ENCODE peak calls at places on chromosomes 4 and X, in six cellular contexts. One of them, this sample, is unnamed.

GRCh38 chrX:37603938-37604409 is 32.5 kb downstream of the LANCL3 start:
- DNase-seq in foreskin fibroblast: no peak
- DNase-seq in fibroblast of the aortic adventitia: no peak
- DNase-seq in fibroblast of lung: no peak
- DNase-seq in epithelial cell of esophagus: no peak
- DNase-seq in CD8-positive, alpha-beta memory T cell: no peak
- DNase-seq in this sample: no peak

GRCh38 chr4:80197132-80197573 is at the start of gene PRDM8:
- DNase-seq in epithelial cell of esophagus: peak; percentile 19
- DNase-seq in CD8-positive, alpha-beta memory T cell: no peak
- DNase-seq in fibroblast of lung: no peak
- DNase-seq in fibroblast of the aortic adventitia: no peak
- DNase-seq in foreskin fibroblast: no peak
- DNase-seq in this sample: no peak

GRCh38 chr4:35639929-35640328 is 604.4 kb downstream of the ARAP2 start:
- DNase-seq in epithelial cell of esophagus: no peak
- DNase-seq in fibroblast of lung: no peak
- DNase-seq in CD8-positive, alpha-beta memory T cell: no peak
- DNase-seq in fibroblast of the aortic adventitia: no peak
- DNase-seq in foreskin fibroblast: no peak
- DNase-seq in this sample: no peak

GRCh38 chrX:24547961-24548360 is 82.9 kb downstream of the PDK3 start:
- DNase-seq in fibroblast of lung: no peak
- DNase-seq in foreskin fibroblast: no peak
- DNase-seq in CD8-positive, alpha-beta memory T cell: no peak
- DNase-seq in fibroblast of the aortic adventitia: no peak
- DNase-seq in epithelial cell of esophagus: no peak
- DNase-seq in this sample: no peak

GRCh38 chr4:68077301-68077700 is 52.4 kb downstream of the TMPRSS11F start:
- DNase-seq in CD8-positive, alpha-beta memory T cell: no peak
- DNase-seq in epithelial cell of esophagus: no peak
- DNase-seq in fibroblast of the aortic adventitia: no peak
- DNase-seq in fibroblast of lung: no peak
- DNase-seq in foreskin fibroblast: no peak
- DNase-seq in this sample: no peak

GRCh38 chr4:102230194-102230593 is 115.1 kb downstream of the SLC39A8 start:
- DNase-seq in fibroblast of lung: no peak
- DNase-seq in CD8-positive, alpha-beta memory T cell: no peak
- DNase-seq in epithelial cell of esophagus: no peak
- DNase-seq in fibroblast of the aortic adventitia: no peak
- DNase-seq in foreskin fibroblast: no peak
- DNase-seq in this sample: no peak

GRCh38 chrX:34813618-34814017 is 129.0 kb upstream of the FAM47B start:
- DNase-seq in CD8-positive, alpha-beta memory T cell: no peak
- DNase-seq in fibroblast of lung: peak; percentile 6
- DNase-seq in epithelial cell of esophagus: peak; percentile 36
- DNase-seq in foreskin fibroblast: peak; percentile 20
- DNase-seq in fibroblast of the aortic adventitia: peak; percentile 14
- DNase-seq in this sample: no peak

GRCh38 chr4:61397174-61397573 is 197.0 kb downstream of the ADGRL3 start:
- DNase-seq in fibroblast of the aortic adventitia: peak; percentile 7
- DNase-seq in fibroblast of lung: peak; percentile 75
- DNase-seq in foreskin fibroblast: no peak
- DNase-seq in epithelial cell of esophagus: peak; percentile 51
- DNase-seq in CD8-positive, alpha-beta memory T cell: no peak
- DNase-seq in this sample: no peak

GRCh38 chrX:139126493-139126892 is 404.0 kb upstream of the F9 start:
- DNase-seq in CD8-positive, alpha-beta memory T cell: no peak
- DNase-seq in foreskin fibroblast: no peak
- DNase-seq in epithelial cell of esophagus: peak; percentile 63
- DNase-seq in fibroblast of lung: no peak
- DNase-seq in fibroblast of the aortic adventitia: no peak
- DNase-seq in this sample: no peak

GRCh38 chr4:108834167-108834566 is 71.3 kb upstream of the ETNPPL start:
- DNase-seq in fibroblast of lung: peak; percentile 47
- DNase-seq in foreskin fibroblast: peak; percentile 79
- DNase-seq in epithelial cell of esophagus: peak; percentile 97
- DNase-seq in CD8-positive, alpha-beta memory T cell: no peak
- DNase-seq in fibroblast of the aortic adventitia: peak; percentile 12
- DNase-seq in this sample: no peak

GRCh38 chrX:119690921-119691716 is 1.8 kb downstream of the SEPTIN6 start:
- DNase-seq in fibroblast of lung: peak; percentile 42
- DNase-seq in epithelial cell of esophagus: peak; percentile 46
- DNase-seq in foreskin fibroblast: no peak
- DNase-seq in CD8-positive, alpha-beta memory T cell: no peak
- DNase-seq in fibroblast of the aortic adventitia: peak; percentile 42
- DNase-seq in this sample: no peak

GRCh38 chr4:156815717-156816319 is 155.8 kb downstream of the PDGFC start:
- DNase-seq in foreskin fibroblast: no peak
- DNase-seq in fibroblast of lung: no peak
- DNase-seq in fibroblast of the aortic adventitia: no peak
- DNase-seq in epithelial cell of esophagus: no peak
- DNase-seq in CD8-positive, alpha-beta memory T cell: no peak
- DNase-seq in this sample: no peak

GRCh38 chrX:139832728-139833309 is 100.0 kb downstream of the ATP11C start:
- DNase-seq in CD8-positive, alpha-beta memory T cell: no peak
- DNase-seq in epithelial cell of esophagus: no peak
- DNase-seq in fibroblast of lung: no peak
- DNase-seq in foreskin fibroblast: no peak
- DNase-seq in fibroblast of the aortic adventitia: peak; percentile 57
- DNase-seq in this sample: no peak

GRCh38 chr4:183659919-183660318 is 826 bp downstream of the TRAPPC11 start:
- DNase-seq in fibroblast of the aortic adventitia: peak; percentile 9
- DNase-seq in CD8-positive, alpha-beta memory T cell: peak; percentile 3
- DNase-seq in fibroblast of lung: no peak
- DNase-seq in foreskin fibroblast: no peak
- DNase-seq in epithelial cell of esophagus: peak; percentile 15
- DNase-seq in this sample: no peak
- H3K4me3 ChIP-seq in fibroblast of the aortic adventitia: peak overlapping the region; percentile 91
- H3K4me3 ChIP-seq in CD8-positive, alpha-beta memory T cell: peak overlapping the region; percentile 80
- H3K4me3 ChIP-seq in fibroblast of lung: peak overlapping the region; percentile 87
- H3K4me3 ChIP-seq in foreskin fibroblast: peak overlapping the region; percentile 76
- H3K4me3 ChIP-seq in epithelial cell of esophagus: peak overlapping the region; percentile 81
- H3K4me3 ChIP-seq in this sample: peak overlapping the region; percentile 73

DNA sequence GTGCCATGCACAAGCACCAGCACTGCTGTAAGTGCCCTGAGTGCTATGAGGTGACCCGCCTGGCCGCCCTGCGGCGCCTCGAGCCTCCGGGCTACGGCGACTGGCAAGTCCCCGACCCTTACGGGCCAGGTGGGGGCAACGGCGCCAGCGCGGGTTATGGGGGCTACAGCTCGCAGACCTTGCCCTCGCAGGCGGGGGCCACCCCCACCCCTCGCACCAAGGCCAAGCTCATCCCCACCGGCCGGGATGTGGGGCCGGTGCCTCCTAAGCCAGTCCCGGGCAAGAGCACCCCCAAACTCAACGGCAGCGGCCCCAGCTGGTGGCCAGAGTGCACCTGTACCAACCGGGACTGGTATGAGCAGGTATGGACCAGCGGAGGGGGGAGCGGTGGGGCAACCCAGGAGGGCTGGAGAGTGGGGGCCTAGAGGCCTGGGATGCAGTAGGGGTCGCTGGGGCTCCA is 592 bp downstream of the DLG3 start:
- DNase-seq in CD8-positive, alpha-beta memory T cell: no peak
- DNase-seq in fibroblast of lung: no peak
- DNase-seq in foreskin fibroblast: no peak
- DNase-seq in fibroblast of the aortic adventitia: no peak
- DNase-seq in epithelial cell of esophagus: no peak
- DNase-seq in this sample: no peak
- H3K4me3 ChIP-seq in CD8-positive, alpha-beta memory T cell: no peak overlapping the region
- H3K4me3 ChIP-seq in fibroblast of lung: no peak overlapping the region
- H3K4me3 ChIP-seq in foreskin fibroblast: no peak overlapping the region
- H3K4me3 ChIP-seq in fibroblast of the aortic adventitia: peak overlapping the region; percentile 33
- H3K4me3 ChIP-seq in epithelial cell of esophagus: no peak overlapping the region
- H3K4me3 ChIP-seq in this sample: no peak overlapping the region

GRCh38 chrX:47631676-47632075 is 1.9 kb upstream of the CFP start:
- DNase-seq in fibroblast of the aortic adventitia: no peak
- DNase-seq in foreskin fibroblast: no peak
- DNase-seq in fibroblast of lung: no peak
- DNase-seq in epithelial cell of esophagus: no peak
- DNase-seq in CD8-positive, alpha-beta memory T cell: no peak
- DNase-seq in this sample: no peak

GRCh38 chrX:47632664-47633063 is 2.9 kb upstream of the CFP start:
- DNase-seq in epithelial cell of esophagus: no peak
- DNase-seq in fibroblast of the aortic adventitia: no peak
- DNase-seq in fibroblast of lung: no peak
- DNase-seq in foreskin fibroblast: no peak
- DNase-seq in CD8-positive, alpha-beta memory T cell: no peak
- DNase-seq in this sample: no peak

GRCh38 chrX:47628980-47629379 is 750 bp downstream of the CFP start:
- DNase-seq in CD8-positive, alpha-beta memory T cell: no peak
- DNase-seq in epithelial cell of esophagus: peak; percentile 25
- DNase-seq in fibroblast of the aortic adventitia: no peak
- DNase-seq in foreskin fibroblast: no peak
- DNase-seq in fibroblast of lung: no peak
- DNase-seq in this sample: no peak

GRCh38 chrX:47625365-47625764 is 4.4 kb downstream of the CFP start:
- DNase-seq in fibroblast of lung: no peak
- DNase-seq in epithelial cell of esophagus: no peak
- DNase-seq in CD8-positive, alpha-beta memory T cell: no peak
- DNase-seq in fibroblast of the aortic adventitia: no peak
- DNase-seq in foreskin fibroblast: no peak
- DNase-seq in this sample: no peak

DNA sequence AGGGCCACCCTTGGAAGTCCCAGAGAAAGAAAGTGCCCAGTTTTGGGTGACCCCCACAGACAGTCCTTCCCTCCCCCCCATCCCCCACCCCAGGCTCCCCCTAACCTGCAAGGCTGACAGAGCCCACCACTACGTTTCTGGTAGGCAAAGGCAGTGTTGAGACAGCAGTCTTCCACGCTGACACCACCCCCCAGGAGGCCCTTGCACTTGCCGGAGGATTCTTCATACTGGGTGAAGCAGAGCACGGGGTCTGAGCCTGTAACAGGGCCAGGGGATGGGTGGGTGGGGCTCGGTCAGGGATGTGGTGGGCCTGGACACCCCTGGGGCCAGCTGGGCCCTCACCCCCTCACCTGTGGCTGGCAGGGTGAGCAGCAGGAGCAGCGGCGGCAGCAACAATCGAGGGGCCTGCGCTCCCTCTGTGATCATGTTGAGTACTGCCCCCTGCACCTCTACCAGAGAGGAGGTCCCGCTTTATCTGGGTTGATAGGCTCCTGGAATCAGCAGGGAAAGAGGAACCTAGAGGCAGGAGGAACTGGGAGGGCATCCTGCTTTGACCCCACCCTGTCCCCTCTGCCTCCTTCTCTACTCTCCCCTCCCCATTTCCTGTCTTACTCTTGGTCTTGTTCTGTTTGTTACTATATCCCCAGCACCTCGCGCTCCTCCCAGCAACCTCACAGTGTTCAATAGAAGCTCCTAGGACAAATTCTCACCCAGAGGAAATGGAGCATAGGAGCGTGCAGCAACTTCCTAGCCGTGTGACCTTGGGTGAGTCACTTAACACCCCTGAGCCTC is at the start of gene CFP:
- DNase-seq in CD8-positive, alpha-beta memory T cell: no peak
- DNase-seq in fibroblast of the aortic adventitia: no peak
- DNase-seq in foreskin fibroblast: no peak
- DNase-seq in epithelial cell of esophagus: no peak
- DNase-seq in fibroblast of lung: no peak
- DNase-seq in this sample: no peak
- H3K4me3 ChIP-seq in CD8-positive, alpha-beta memory T cell: peak within 1 kb of the TSS; percentile 50
- H3K4me3 ChIP-seq in fibroblast of the aortic adventitia: no peak within 1 kb of the TSS
- H3K4me3 ChIP-seq in foreskin fibroblast: no peak within 1 kb of the TSS
- H3K4me3 ChIP-seq in epithelial cell of esophagus: no peak within 1 kb of the TSS
- H3K4me3 ChIP-seq in fibroblast of lung: no peak within 1 kb of the TSS
- H3K4me3 ChIP-seq in this sample: peak within 1 kb of the TSS; percentile 34

GRCh38 chrX:48829016-48829735 is 2.9 kb downstream of the ERAS start:
- DNase-seq in fibroblast of the aortic adventitia: no peak
- DNase-seq in fibroblast of lung: no peak
- DNase-seq in CD8-positive, alpha-beta memory T cell: no peak
- DNase-seq in foreskin fibroblast: no peak
- DNase-seq in epithelial cell of esophagus: no peak
- DNase-seq in this sample: no peak

GRCh38 chrX:48831136-48831908 is 4.1 kb downstream of the PCSK1N start:
- DNase-seq in fibroblast of lung: no peak
- DNase-seq in foreskin fibroblast: no peak
- DNase-seq in CD8-positive, alpha-beta memory T cell: no peak
- DNase-seq in fibroblast of the aortic adventitia: no peak
- DNase-seq in epithelial cell of esophagus: no peak
- DNase-seq in this sample: no peak

GRCh38 chrX:48833531-48834138 is 1.8 kb downstream of the PCSK1N start:
- DNase-seq in CD8-positive, alpha-beta memory T cell: no peak
- DNase-seq in epithelial cell of esophagus: no peak
- DNase-seq in foreskin fibroblast: no peak
- DNase-seq in fibroblast of lung: peak; percentile 7
- DNase-seq in fibroblast of the aortic adventitia: peak; percentile 4
- DNase-seq in this sample: no peak

GRCh38 chrX:48834383-48834709 is 1.1 kb downstream of the PCSK1N start:
- DNase-seq in foreskin fibroblast: no peak
- DNase-seq in fibroblast of the aortic adventitia: no peak
- DNase-seq in fibroblast of lung: no peak
- DNase-seq in CD8-positive, alpha-beta memory T cell: no peak
- DNase-seq in epithelial cell of esophagus: peak; percentile 0
- DNase-seq in this sample: no peak

DNA sequence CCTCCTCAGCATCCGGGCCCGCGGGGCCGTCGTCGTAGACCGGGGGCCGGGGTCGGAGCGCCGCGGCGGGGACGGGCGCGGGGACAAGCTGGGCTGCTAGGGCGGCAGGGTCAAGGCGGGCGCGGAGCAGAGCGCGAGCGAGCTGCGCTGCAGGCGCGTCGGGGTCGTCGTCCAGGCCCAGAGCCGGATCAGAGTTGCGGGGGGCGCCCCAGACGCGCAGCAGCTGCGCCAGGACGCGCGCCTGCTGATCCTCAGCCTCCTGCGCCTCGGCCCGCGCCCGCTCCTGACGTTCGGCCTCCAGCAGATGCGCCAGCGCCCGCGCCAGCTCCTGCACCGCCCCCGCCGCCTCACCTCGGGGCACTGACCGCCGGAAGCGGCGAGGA is 3.5 kb downstream of the PCSK1N start:
- DNase-seq in fibroblast of the aortic adventitia: no peak
- DNase-seq in epithelial cell of esophagus: no peak
- DNase-seq in fibroblast of lung: no peak
- DNase-seq in CD8-positive, alpha-beta memory T cell: no peak
- DNase-seq in foreskin fibroblast: no peak
- DNase-seq in this sample: no peak
- H3K4me3 ChIP-seq in fibroblast of the aortic adventitia: no peak overlapping the region
- H3K4me3 ChIP-seq in epithelial cell of esophagus: no peak overlapping the region
- H3K4me3 ChIP-seq in fibroblast of lung: no peak overlapping the region
- H3K4me3 ChIP-seq in CD8-positive, alpha-beta memory T cell: no peak overlapping the region
- H3K4me3 ChIP-seq in foreskin fibroblast: no peak overlapping the region
- H3K4me3 ChIP-seq in this sample: no peak overlapping the region

GRCh38 chrX:76153221-76153620 is 19.6 kb upstream of the PBDC1 start:
- DNase-seq in fibroblast of the aortic adventitia: no peak
- DNase-seq in fibroblast of lung: no peak
- DNase-seq in epithelial cell of esophagus: no peak
- DNase-seq in foreskin fibroblast: no peak
- DNase-seq in CD8-positive, alpha-beta memory T cell: no peak
- DNase-seq in this sample: no peak

GRCh38 chrX:76148011-76148665 is 24.7 kb upstream of the PBDC1 start:
- DNase-seq in epithelial cell of esophagus: peak; percentile 47
- DNase-seq in CD8-positive, alpha-beta memory T cell: peak; percentile 13
- DNase-seq in fibroblast of lung: peak; percentile 10
- DNase-seq in fibroblast of the aortic adventitia: peak; percentile 43
- DNase-seq in foreskin fibroblast: peak; percentile 32
- DNase-seq in this sample: no peak

DNA sequence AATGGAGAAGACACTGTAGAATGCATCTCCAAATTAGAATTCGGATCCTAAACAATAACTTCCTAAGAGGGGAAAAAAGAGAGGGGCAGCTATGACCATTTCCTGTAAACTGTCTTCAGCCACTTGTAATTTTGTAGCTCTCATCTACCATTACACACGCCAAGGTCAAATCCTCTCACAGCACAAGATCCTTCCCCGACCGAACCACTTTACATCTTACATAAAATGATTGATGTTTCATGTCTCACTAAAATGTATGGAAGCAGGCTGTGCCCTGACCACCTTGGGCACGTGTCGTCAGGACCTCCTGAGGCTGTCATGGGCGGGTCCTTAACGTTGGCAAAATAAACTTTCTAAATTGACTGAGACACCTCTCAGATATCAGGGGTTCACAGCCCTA is 24.1 kb upstream of the PBDC1 start:
- DNase-seq in epithelial cell of esophagus: peak; percentile 17
- DNase-seq in fibroblast of the aortic adventitia: peak; percentile 49
- DNase-seq in foreskin fibroblast: peak; percentile 10
- DNase-seq in CD8-positive, alpha-beta memory T cell: peak; percentile 60
- DNase-seq in fibroblast of lung: peak; percentile 60
- DNase-seq in this sample: no peak
- H3K4me3 ChIP-seq in epithelial cell of esophagus: peak overlapping the region; percentile 13
- H3K4me3 ChIP-seq in fibroblast of the aortic adventitia: peak overlapping the region; percentile 39
- H3K4me3 ChIP-seq in foreskin fibroblast: peak overlapping the region; percentile 15
- H3K4me3 ChIP-seq in CD8-positive, alpha-beta memory T cell: peak overlapping the region; percentile 47
- H3K4me3 ChIP-seq in fibroblast of lung: peak overlapping the region; percentile 38
- H3K4me3 ChIP-seq in this sample: peak overlapping the region; percentile 50